ENCODE peak calls at places on chromosomes 5 and 9, in five cellular contexts. N is stomach; A is fibroblast of lung; K is mucosa of descending colon; V is CD4-positive, CD25-positive, alpha-beta regulatory T cell. U is an unnamed sample.

GRCh38 chr5:119367502-119368237 is 11.9 kb downstream of the TNFAIP8 start:
- DNase-seq in N (no peak), A (peak), K (no peak), V (no peak), U (peak)

GRCh38 chr5:168137265-168137664 is 154.2 kb upstream of the WWC1 start:
- DNase-seq in N (no peak), A (no peak), K (no peak), V (no peak), U (no peak)

GRCh38 chr9:110255417-110256141 is 728 bp downstream of the TXN start:
- DNase-seq in N (peak), A (peak), K (peak), V (peak), U (peak)

GRCh38 chr9:126126807-126127206 is 199.8 kb upstream of the MVB12B start:
- DNase-seq in N (peak), A (no peak), K (no peak), V (no peak), U (no peak)

GRCh38 chr9:81002920-81003319 is 686.4 kb downstream of the TLE1 start:
- DNase-seq in N (no peak), A (no peak), K (no peak), V (no peak), U (no peak)

GRCh38 chr5:179904463-179905143 is 3.1 kb downstream of the TBC1D9B start:
- DNase-seq in N (no peak), A (no peak), K (no peak), V (no peak), U (no peak)

GRCh38 chr5:150918613-150919012 is 13.8 kb upstream of the ZNF300 start:
- DNase-seq in N (no peak), A (no peak), K (no peak), V (no peak), U (peak)

GRCh38 chr9:6243746-6244145 is 28.1 kb downstream of the IL33 start:
- DNase-seq in N (no peak), A (no peak), K (no peak), V (no peak), U (peak)

GRCh38 chr5:164608507-164608906 is 1103.1 kb downstream of the MAT2B start:
- DNase-seq in N (no peak), A (no peak), K (no peak), V (no peak), U (no peak)

GRCh38 chr5:121429761-121430160 is 421.9 kb upstream of the FTMT start:
- DNase-seq in N (no peak), A (peak), K (no peak), V (no peak), U (no peak)

GRCh38 chr9:22114956-22115355 is 105.9 kb upstream of the CDKN2B start:
- DNase-seq in N (no peak), A (no peak), K (no peak), V (no peak), U (peak)

GRCh38 chr5:19258686-19259085 is 729.3 kb downstream of the CDH18 start:
- DNase-seq in N (no peak), A (no peak), K (no peak), V (no peak), U (peak)

GRCh38 chr5:1894243-1894642 is 11.5 kb upstream of the IRX4 start:
- DNase-seq in N (no peak), A (no peak), K (no peak), V (no peak), U (no peak)

GRCh38 chr5:67021522-67022316 is 174.9 kb downstream of the CD180 start:
- DNase-seq in N (no peak), A (peak), K (no peak), V (no peak), U (peak)

GRCh38 chr9:84435902-84436301 is 95.3 kb upstream of the SLC28A3 start:
- DNase-seq in N (no peak), A (no peak), K (no peak), V (no peak), U (no peak)

GRCh38 chr5:150948539-150948938 is 43.8 kb upstream of the ZNF300 start:
- DNase-seq in N (no peak), A (no peak), K (no peak), V (no peak), U (no peak)

GRCh38 chr5:80238778-80239679 is 16.8 kb downstream of the SERINC5 start:
- DNase-seq in N (peak), A (peak), K (no peak), V (no peak), U (peak)

GRCh38 chr5:137651022-137651421 is 84.9 kb downstream of the KLHL3 start:
- DNase-seq in N (no peak), A (peak), K (no peak), V (no peak), U (no peak)

GRCh38 chr9:95808001-95808400 is 67.5 kb upstream of the ERCC6L2 start:
- DNase-seq in N (no peak), A (peak), K (no peak), V (no peak), U (no peak)

GRCh38 chr5:62029303-62029702 is 276.7 kb upstream of the KIF2A start:
- DNase-seq in N (no peak), A (no peak), K (no peak), V (no peak), U (peak)

GRCh38 chr9:6218099-6218502 is 2.5 kb downstream of the IL33 start:
- DNase-seq in N (no peak), A (peak), K (no peak), V (no peak), U (peak)

GRCh38 chr9:16344343-16344742 is 526.1 kb downstream of the BNC2 start:
- DNase-seq in N (no peak), A (peak), K (no peak), V (no peak), U (peak)

GRCh38 chr5:80623911-80624457 is 30.5 kb upstream of the MSH3 start:
- DNase-seq in N (no peak), A (no peak), K (no peak), V (no peak), U (no peak)

GRCh38 chr5:1886634-1887399 is 4.1 kb upstream of the IRX4 start:
- DNase-seq in N (no peak), A (no peak), K (no peak), V (no peak), U (no peak)

GRCh38 chr5:89346573-89346972 is 463.6 kb upstream of the MEF2C start:
- DNase-seq in N (no peak), A (no peak), K (no peak), V (no peak), U (no peak)

GRCh38 chr5:37717613-37718431 is 122.0 kb downstream of the GDNF start:
- DNase-seq in N (peak), A (peak), K (peak), V (no peak), U (peak)

GRCh38 chr5:83469075-83469474 is 2.5 kb upstream of the VCAN start:
- DNase-seq in N (no peak), A (no peak), K (no peak), V (no peak), U (no peak)

GRCh38 chr5:83471405-83472212 is at the start of gene VCAN:
- DNase-seq in N (no peak), A (peak), K (peak), V (no peak), U (peak)

GRCh38 chr5:83472213-83472507 is 616 bp downstream of the VCAN start:
- DNase-seq in N (no peak), A (no peak), K (no peak), V (no peak), U (no peak)

GRCh38 chr5:83470920-83471404 is 582 bp upstream of the VCAN start:
- DNase-seq in N (no peak), A (no peak), K (no peak), V (no peak), U (no peak)

GRCh38 chr5:83470516-83470915 is 1.0 kb upstream of the VCAN start:
- DNase-seq in N (no peak), A (no peak), K (no peak), V (no peak), U (no peak)
- H3K4me3 ChIP-seq in N (no peak), A (no peak), K (no peak), V (no peak), U (peak)

DNA sequence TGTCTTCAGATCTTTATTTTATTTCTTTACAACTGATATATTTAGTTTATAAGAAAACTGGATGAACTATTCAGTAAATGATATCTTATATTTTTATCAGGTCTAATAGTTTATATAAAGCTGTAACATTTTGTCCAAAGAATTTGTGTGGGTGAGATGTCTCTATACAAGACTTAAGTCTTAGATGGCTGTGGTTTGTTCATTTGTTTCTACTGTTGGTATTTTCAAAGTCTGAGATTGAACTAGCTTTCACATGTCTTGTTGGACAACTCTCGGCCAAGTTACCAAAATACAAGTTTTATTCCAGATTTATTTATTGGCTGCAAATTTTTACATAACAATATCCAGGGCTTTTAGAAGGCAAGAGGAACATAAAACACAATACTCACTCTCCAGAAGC is 286.0 kb downstream of the NR2F1-AS1 start:
- DNase-seq in N (no peak), A (no peak), K (no peak), V (no peak), U (peak)
- H3K4me3 ChIP-seq in N (no peak), A (no peak), K (no peak), V (no peak), U (no peak)

GRCh38 chr5:146877178-146877681 is 1.3 kb downstream of the PPP2R2B start:
- DNase-seq in N (no peak), A (no peak), K (no peak), V (no peak), U (no peak)
- H3K4me3 ChIP-seq in N (peak), A (peak), K (no peak), V (peak), U (peak)

GRCh38 chr9:93295031-93295430 is 111.1 kb downstream of the WNK2 start:
- DNase-seq in N (no peak), A (no peak), K (peak), V (no peak), U (no peak)
- H3K4me3 ChIP-seq in N (no peak), A (no peak), K (no peak), V (no peak), U (no peak)

DNA sequence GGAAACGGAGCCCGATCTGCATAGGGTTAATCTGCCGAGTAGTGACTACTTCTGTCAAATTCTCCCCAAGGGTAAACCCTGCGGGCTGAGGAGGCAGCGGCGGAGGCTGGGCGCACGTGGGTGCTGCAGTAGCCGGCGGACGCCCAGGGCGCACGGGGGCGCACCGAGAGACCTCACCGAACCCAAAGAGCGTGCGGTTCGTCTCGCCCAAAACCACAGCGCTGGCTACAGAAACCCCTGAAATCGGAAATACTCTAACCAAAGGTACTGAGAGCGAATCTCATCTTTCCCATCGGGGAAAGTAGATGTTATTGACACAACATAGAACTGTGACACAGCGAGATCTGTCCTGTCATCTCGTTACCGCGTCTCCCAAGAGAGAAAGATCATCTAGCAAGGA is 56.0 kb upstream of the SHC3 start:
- DNase-seq in N (no peak), A (peak), K (no peak), V (no peak), U (peak)
- H3K4me3 ChIP-seq in N (peak), A (no peak), K (no peak), V (no peak), U (peak)

GRCh38 chr9:130937146-130938076 is 1.6 kb downstream of the FIBCD1 start:
- DNase-seq in N (no peak), A (no peak), K (no peak), V (no peak), U (no peak)
- H3K4me3 ChIP-seq in N (peak), A (peak), K (no peak), V (no peak), U (no peak)

DNA sequence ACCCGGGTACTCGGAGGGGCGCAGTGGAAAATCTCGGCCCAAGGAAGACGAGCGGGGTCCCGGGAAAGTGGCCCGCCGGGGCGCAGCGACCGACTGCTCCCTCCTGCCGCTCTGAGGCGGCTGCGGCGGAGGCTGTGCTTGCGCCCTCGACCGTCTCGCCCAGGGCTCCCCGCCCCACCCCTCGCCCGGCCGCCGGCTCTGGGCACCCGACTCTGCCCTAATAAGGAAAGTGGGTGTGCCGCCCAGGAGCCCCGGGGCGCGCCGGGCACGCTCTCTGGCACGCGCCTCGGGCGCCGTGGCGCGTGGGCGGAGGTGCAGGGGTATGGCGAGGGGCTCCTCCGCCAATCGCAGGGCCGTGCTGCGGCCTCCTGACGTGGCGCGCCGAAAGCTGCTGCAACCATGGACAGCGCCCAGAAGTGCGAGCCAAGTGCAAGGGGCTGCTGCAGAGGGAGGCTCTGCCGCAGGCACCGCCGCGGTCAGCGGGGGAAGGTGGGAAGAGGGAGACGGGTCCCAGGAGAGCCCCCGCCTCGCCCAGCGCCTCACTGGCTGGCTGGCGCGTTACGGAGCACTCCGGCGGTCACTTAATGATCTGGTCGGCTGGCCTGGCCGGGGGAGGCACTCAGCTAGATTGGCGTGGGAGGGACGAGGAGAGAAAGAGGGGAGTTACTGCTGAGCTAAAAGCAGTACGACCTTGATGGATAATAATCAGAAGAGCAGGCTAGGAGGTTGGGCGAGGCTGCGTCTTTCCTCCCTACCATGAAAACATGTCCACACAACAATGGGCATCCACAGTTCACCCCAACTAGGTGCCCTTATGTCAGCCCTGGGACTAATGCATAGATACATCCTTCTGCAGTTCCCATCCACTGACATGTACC is at the start of gene PRUNE2:
- DNase-seq in N (peak), A (peak), K (peak), V (no peak), U (peak)
- H3K4me3 ChIP-seq in N (peak), A (peak), K (peak), V (no peak), U (peak)

GRCh38 chr5:63960646-63961045 is 1.6 kb downstream of the HTR1A start:
- DNase-seq in N (no peak), A (no peak), K (no peak), V (no peak), U (no peak)

GRCh38 chr5:63957617-63958016 is 4.6 kb downstream of the HTR1A start:
- DNase-seq in N (no peak), A (no peak), K (no peak), V (no peak), U (no peak)

GRCh38 chr5:63958654-63959053 is 3.6 kb downstream of the HTR1A start:
- DNase-seq in N (no peak), A (no peak), K (no peak), V (no peak), U (no peak)

GRCh38 chr5:63961125-63961597 is 1.1 kb downstream of the HTR1A start:
- DNase-seq in N (no peak), A (no peak), K (no peak), V (no peak), U (no peak)

DNA sequence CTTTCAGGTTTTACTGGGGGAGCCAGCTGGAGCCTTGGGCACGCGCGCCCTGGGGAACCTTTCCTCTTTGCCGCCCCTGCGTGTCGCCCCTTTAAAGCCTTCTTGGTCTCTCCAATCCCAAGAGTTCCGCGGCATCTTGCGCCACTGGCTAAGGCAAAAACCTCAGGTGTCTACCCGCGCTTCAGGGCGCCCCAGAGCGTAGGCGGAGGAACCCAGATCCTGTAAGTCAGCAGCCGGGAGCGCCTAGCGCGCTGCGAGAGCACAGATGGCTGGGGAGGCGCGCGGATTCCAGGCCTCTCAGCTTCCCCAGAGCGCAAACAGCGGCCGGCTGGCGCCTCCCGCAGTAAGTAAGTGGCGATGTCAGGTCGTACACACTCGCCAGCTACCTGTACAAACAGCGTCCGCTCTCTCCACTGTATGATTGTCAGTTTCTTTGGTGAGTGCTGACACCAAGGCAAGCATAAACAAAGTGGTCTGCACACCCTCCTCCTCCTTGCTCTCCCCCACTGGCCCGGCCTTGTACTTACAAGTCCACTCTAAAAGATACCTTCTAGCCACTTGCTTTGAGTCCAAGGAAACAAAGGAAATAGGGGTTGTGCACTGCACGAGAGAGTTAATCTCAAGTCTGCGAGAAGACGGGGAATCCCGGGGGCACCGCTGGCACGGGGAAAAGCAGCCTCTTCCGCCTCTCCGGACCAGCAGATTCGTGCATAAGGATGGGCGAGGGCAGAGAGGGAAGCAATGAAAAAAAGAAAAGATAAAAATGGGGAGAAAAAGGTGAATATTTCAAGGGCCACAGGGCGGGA is 2.9 kb downstream of the HTR1A start:
- DNase-seq in N (no peak), A (no peak), K (no peak), V (no peak), U (no peak)
- H3K4me3 ChIP-seq in N (no peak), A (no peak), K (no peak), V (no peak), U (no peak)

DNA sequence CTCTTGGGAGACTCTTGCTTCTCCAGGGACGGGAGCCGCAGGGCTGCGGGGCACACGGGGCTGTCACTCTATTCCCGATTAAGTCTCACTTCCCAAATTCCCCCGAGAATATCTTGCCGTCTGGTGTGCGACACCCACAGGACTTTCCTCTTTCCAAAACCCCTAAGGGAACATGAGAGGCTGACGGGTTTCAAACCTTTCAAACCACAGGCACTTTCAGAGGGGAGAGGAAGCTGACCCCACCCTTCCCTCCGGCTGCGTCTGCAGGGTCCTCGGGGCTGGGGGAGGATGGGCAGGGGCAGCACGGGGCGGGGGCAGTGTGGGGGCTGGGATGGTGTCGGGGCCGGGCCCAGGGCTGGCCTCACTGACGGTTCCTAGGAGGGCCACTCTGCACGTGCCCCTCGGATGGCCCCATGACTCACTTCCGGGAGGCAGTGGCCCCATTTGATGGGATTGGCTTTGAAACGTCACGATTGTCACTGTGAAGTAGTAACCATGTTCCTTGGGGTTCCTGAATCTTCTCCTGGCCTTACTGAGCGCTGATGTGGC is 38.2 kb downstream of the SLC9A3 start:
- DNase-seq in N (no peak), A (no peak), K (no peak), V (no peak), U (no peak)
- H3K4me3 ChIP-seq in N (no peak), A (no peak), K (no peak), V (no peak), U (no peak)

GRCh38 chr5:35789732-35790461 is 66.8 kb upstream of the IL7R start:
- DNase-seq in N (no peak), A (no peak), K (no peak), V (no peak), U (peak)

GRCh38 chr5:35799751-35800150 is 56.9 kb upstream of the IL7R start:
- DNase-seq in N (no peak), A (no peak), K (no peak), V (no peak), U (peak)

GRCh38 chr5:35790462-35790822 is 66.2 kb upstream of the IL7R start:
- DNase-seq in N (no peak), A (no peak), K (no peak), V (no peak), U (no peak)

DNA sequence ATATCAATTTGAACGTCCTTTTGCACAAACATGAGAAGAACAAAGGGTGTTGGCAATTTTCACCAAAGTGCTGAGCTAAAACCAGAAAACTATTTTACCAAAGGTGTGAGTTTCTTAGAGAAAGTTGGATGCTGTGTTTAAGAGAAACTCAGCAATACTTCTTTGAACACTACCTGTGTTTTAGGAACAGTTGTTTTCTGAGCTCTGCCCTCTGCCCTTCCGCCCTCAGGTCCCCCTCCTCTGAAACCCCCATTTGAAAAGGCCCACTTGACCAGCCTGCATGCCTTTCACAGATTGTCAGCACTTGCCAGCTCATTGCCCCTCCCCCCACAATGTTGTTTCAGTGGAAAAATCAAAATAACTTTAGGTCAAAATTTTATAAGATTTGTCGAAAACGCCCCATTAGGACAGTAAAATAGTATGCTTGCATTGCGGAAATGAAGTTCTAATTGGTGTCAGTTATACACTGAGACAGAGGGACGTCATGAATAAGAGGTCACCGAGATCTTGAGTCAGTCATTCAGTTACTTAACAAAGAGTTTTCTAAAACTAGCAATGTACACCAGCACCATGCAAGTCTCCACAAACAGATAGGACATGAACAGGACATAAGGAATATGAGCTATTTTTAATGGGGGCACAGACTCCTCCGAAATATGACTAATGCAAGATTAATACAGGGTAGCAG is 61.9 kb upstream of the IL7R start:
- DNase-seq in N (no peak), A (no peak), K (no peak), V (no peak), U (no peak)
- H3K4me3 ChIP-seq in N (no peak), A (no peak), K (no peak), V (no peak), U (no peak)

U was measured in astrocyte.